ENCODE peak calls at places on chromosomes 16 and 17, in five cellular contexts. W is GM20000, X is omental fat pad, D is natural killer cell, R is prostate gland. K is an unnamed sample.

GRCh38 chr16:19522369-19523159 is 666 bp upstream of the GDE1 start:
- DNase-seq in W (no peak), X (no peak), D (no peak), R (no peak), K (no peak)

GRCh38 chr17:81241648-81242420 is 2.7 kb downstream of the NDUFAF8 start:
- DNase-seq in W (peak; percentile 88), X (peak; percentile 52), D (peak; percentile 69), R (peak; percentile 33), K (peak; percentile 81)

GRCh38 chr16:63337264-63337663 is 1301.0 kb upstream of the CDH8 start:
- DNase-seq in W (no peak), X (no peak), D (no peak), R (no peak), K (no peak)

GRCh38 chr17:40038882-40039513 is 15.2 kb downstream of the MED24 start:
- DNase-seq in W (no peak), X (no peak), D (no peak), R (peak; percentile 81), K (peak; percentile 8)

GRCh38 chr17:17824780-17825614 is 11.8 kb downstream of the SREBF1 start:
- DNase-seq in W (peak; percentile 12), X (no peak), D (no peak), R (no peak), K (no peak)

GRCh38 chr16:56911771-56912541 is 20.0 kb upstream of the HERPUD1 start:
- DNase-seq in W (peak; percentile 71), X (no peak), D (no peak), R (no peak), K (no peak)

GRCh38 chr17:4854181-4854681 is 21.1 kb downstream of the MINK1 start:
- DNase-seq in W (no peak), X (no peak), D (no peak), R (peak; percentile 83), K (no peak)

GRCh38 chr17:31581491-31581890 is 190.0 kb downstream of the RAB11FIP4 start:
- DNase-seq in W (no peak), X (no peak), D (no peak), R (no peak), K (no peak)

GRCh38 chr16:27769561-27770222 is 219.7 kb downstream of the KATNIP start:
- DNase-seq in W (no peak), X (no peak), D (no peak), R (no peak), K (no peak)

GRCh38 chr16:89383095-89384003 is 107.0 kb downstream of the ANKRD11 start:
- DNase-seq in W (no peak), X (no peak), D (peak; percentile 28), R (peak; percentile 40), K (no peak)

GRCh38 chr16:89863741-89864391 is 9.5 kb upstream of the TCF25 start:
- DNase-seq in W (peak; percentile 75), X (no peak), D (no peak), R (no peak), K (no peak)

GRCh38 chr16:83851473-83851872 is 43.7 kb downstream of the HSBP1 start:
- DNase-seq in W (no peak), X (no peak), D (no peak), R (no peak), K (no peak)

GRCh38 chr17:76530489-76530814 is 7.1 kb downstream of the CYGB start:
- DNase-seq in W (no peak), X (no peak), D (no peak), R (no peak), K (no peak)

GRCh38 chr16:71762186-71762585 is 37.7 kb upstream of the PHLPP2 start:
- DNase-seq in W (no peak), X (no peak), D (no peak), R (no peak), K (no peak)

GRCh38 chr16:81528258-81528657 is 83.7 kb downstream of the CMIP start:
- DNase-seq in W (no peak), X (no peak), D (no peak), R (no peak), K (no peak)

GRCh38 chr17:58324409-58325288 is 3.9 kb downstream of the TSPOAP1 start:
- DNase-seq in W (no peak), X (no peak), D (no peak), R (peak; percentile 35), K (peak; percentile 92)

GRCh38 chr17:53649201-53649600 is 173.5 kb upstream of the KIF2B start:
- DNase-seq in W (no peak), X (no peak), D (no peak), R (no peak), K (no peak)

GRCh38 chr16:21121150-21121549 is 29.5 kb downstream of the DNAH3 start:
- DNase-seq in W (no peak), X (no peak), D (no peak), R (no peak), K (no peak)

GRCh38 chr16:10741844-10742243 is 1.8 kb upstream of the NUBP1 start:
- DNase-seq in W (no peak), X (no peak), D (no peak), R (no peak), K (no peak)

GRCh38 chr17:69430488-69430887 is 16.0 kb downstream of the MAP2K6 start:
- DNase-seq in W (no peak), X (no peak), D (no peak), R (peak; percentile 52), K (no peak)

GRCh38 chr16:69732101-69732500 is 5.7 kb upstream of the NQO1 start:
- DNase-seq in W (no peak), X (no peak), D (no peak), R (no peak), K (no peak)

GRCh38 chr17:42521036-42521435 is 15.0 kb upstream of the NAGLU start:
- DNase-seq in W (no peak), X (no peak), D (no peak), R (no peak), K (no peak)

GRCh38 chr17:42521666-42522262 is 14.3 kb upstream of the NAGLU start:
- DNase-seq in W (no peak), X (no peak), D (no peak), R (no peak), K (no peak)

GRCh38 chr17:42519546-42520444 is 16.2 kb upstream of the NAGLU start:
- DNase-seq in W (no peak), X (peak; percentile 84), D (no peak), R (peak; percentile 81), K (no peak)

GRCh38 chr17:42518755-42519545 is 17.1 kb upstream of the NAGLU start:
- DNase-seq in W (no peak), X (no peak), D (no peak), R (no peak), K (no peak)

DNA sequence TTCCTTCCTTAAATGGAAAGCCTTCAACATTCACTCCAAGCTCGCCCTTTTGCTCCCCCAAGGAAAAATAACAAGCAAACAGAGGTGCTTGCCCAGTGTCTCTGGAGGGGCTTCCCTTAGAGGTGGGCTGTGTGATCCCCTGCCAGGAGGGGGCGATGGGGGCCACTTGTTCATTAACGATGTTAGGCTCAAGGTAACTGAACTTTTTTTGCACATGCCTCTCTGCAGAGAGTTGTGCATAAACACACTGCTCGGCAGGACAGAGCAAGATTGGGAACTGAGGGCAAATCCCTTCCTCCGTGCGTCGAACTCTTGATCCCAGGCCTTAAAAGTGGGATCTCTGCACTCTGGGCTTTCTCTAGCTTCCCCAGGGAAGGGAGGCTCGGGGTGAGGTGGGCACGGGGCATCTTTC is 15.5 kb upstream of the NAGLU start:
- DNase-seq in W (no peak), X (no peak), D (no peak), R (no peak), K (no peak)
- TF ChIP-seq CTCF in W (peak; percentile 11), X (no peak), D (no peak), R (no peak), K (peak; percentile 13)

DNA sequence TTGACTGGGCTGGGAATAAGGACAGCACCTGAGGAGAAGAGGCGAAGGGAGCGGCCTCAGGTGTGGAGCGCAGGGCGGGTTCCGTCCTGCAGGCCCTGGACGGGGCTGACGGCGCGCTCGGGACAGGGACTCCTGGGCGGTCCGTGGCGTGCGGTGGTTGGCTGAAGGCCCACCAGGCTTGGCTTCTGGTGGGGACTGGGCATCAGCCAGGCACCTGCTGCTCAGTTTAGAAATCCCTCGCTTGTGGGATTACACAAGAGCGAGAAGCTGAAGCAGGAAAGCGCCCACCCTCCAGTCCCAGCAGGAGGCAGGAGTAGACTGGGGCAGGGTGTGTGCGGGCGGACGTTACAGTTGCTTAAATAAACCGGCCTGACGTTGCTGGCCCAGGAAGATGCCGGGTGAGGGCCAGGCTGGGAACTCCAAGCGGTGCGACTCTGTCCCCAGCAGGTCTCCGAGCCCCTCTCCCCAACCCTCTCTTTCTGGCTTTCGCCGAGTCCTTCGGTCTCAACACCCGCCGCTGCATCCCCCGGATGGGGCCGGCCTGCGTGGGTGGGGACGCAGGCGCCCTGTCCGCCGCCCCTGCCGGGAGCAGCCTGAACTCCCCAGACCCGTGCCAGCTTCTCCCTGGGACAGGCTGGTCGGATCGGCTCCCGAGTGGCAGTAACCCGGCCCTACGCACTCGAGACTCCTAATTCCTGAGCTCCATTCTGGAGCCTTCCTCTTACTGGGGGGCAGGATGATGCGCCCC is 639 bp downstream of the MIF4GD start:
- DNase-seq in W (peak; percentile 88), X (peak; percentile 46), D (no peak), R (peak; percentile 60), K (peak; percentile 57)
- TF ChIP-seq CTCF in W (peak; percentile 8), X (no peak), D (no peak), R (no peak), K (peak; percentile 39)

DNA sequence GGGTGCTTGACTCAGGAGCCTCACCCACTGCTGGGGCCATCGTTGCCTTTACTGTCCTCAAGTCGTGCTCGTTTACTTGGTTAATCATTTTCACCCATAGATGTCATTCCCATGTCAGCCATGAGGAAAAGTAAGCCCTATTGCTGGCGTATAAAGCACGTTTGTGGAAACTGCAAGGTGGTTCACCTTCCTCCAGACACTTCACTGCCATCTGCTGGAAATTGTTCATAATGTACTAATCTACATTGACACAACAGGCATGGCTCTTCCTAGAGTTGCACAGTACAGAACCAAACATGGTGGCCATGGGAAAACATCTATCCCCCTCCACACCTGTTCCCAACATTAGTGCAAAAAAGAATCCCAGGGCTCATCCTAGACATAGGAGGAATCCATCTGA is 116.6 kb downstream of the ZNF18 start:
- DNase-seq in W (no peak), X (no peak), D (no peak), R (peak; percentile 16), K (no peak)
- TF ChIP-seq CTCF in W (no peak), X (no peak), D (no peak), R (peak; percentile 35), K (peak; percentile 30)

DNA sequence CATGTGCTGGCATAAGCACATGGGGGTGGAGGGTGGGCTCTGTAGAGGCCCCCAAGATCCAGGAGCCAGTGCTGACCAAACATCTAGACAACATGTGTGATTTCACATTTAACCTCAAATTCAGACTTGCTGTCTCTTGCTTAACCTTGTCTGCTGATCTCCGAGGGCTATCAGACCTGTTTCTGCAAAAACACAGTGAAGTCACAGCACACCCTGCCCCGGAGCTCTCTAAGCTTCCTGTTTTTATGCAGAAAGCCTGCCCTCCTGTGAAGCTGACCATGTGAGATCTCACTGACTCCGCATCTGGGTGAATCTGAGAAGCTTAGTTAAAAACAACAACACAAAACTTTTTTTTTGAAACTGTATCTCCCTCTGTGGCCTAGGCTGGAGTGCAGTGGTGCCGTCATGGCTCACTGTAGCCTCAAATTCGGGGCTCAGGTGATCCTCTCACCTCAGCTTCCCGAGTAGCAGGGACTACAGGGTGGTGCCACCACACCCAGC is 6.6 kb upstream of the DPEP2 start:
- DNase-seq in W (no peak), X (no peak), D (peak; percentile 53), R (no peak), K (no peak)
- TF ChIP-seq CTCF in W (no peak), X (no peak), D (no peak), R (no peak), K (no peak)

K was measured in D721Med.